ENCODE peak calls at places on chromosomes 11 and 22, in five cellular contexts. I is PC-9, F is thyroid gland, O is kidney, P is RWPE1. E is an unnamed sample.

GRCh38 chr11:14270690-14271542 is 88.1 kb downstream of the RRAS2 start:
- DNase-seq in I (no peak), F (no peak), O (no peak), P (no peak), E (no peak)

GRCh38 chr11:32960553-32961164 is 55.0 kb upstream of the DEPDC7 start:
- DNase-seq in I (no peak), F (no peak), O (no peak), P (peak; percentile 26), E (peak; percentile 68)

GRCh38 chr11:69442807-69443137 is 38.7 kb upstream of the LINC01488 start:
- DNase-seq in I (peak; percentile 77), F (peak; percentile 25), O (peak; percentile 83), P (no peak), E (peak; percentile 48)

GRCh38 chr11:83571301-83571700 is 285.1 kb upstream of the CCDC90B start:
- DNase-seq in I (no peak), F (no peak), O (no peak), P (no peak), E (peak; percentile 77)

GRCh38 chr11:47590026-47590861 is 3.8 kb downstream of the FAM180B start:
- DNase-seq in I (no peak), F (no peak), O (peak; percentile 70), P (no peak), E (no peak)

GRCh38 chr11:14826580-14826979 is 65.5 kb downstream of the CYP2R1 start:
- DNase-seq in I (no peak), F (no peak), O (no peak), P (no peak), E (no peak)

GRCh38 chr11:47918882-47919495 is 61.4 kb upstream of the PTPRJ start:
- DNase-seq in I (peak; percentile 55), F (peak; percentile 44), O (no peak), P (peak; percentile 31), E (no peak)

GRCh38 chr11:8265681-8266241 is 2.1 kb upstream of the LMO1 start:
- DNase-seq in I (no peak), F (no peak), O (peak; percentile 46), P (no peak), E (no peak)

GRCh38 chr11:20669833-20670684 is 673 bp downstream of the NELL1 start:
- DNase-seq in I (no peak), F (no peak), O (peak; percentile 70), P (no peak), E (no peak)

GRCh38 chr11:87063982-87064381 is 26.2 kb downstream of the TMEM135 start:
- DNase-seq in I (no peak), F (no peak), O (no peak), P (no peak), E (peak; percentile 40)

GRCh38 chr11:19502691-19503253 is 209.9 kb upstream of the NAV2 start:
- DNase-seq in I (no peak), F (no peak), O (no peak), P (no peak), E (no peak)

GRCh38 chr11:115775846-115776245 is 271.6 kb upstream of the CADM1 start:
- DNase-seq in I (no peak), F (no peak), O (no peak), P (no peak), E (no peak)

GRCh38 chr11:134067486-134067885 is 1.4 kb upstream of the JAM3 start:
- DNase-seq in I (no peak), F (no peak), O (no peak), P (no peak), E (no peak)

GRCh38 chr11:120858740-120859139 is 165.2 kb upstream of the TBCEL start:
- DNase-seq in I (no peak), F (no peak), O (no peak), P (no peak), E (peak; percentile 9)

GRCh38 chr11:115761348-115761747 is 257.1 kb upstream of the CADM1 start:
- DNase-seq in I (no peak), F (no peak), O (no peak), P (no peak), E (no peak)

GRCh38 chr22:24128631-24129601 is 52.4 kb upstream of the SUSD2 start:
- DNase-seq in I (no peak), F (no peak), O (no peak), P (no peak), E (no peak)

GRCh38 chr11:103202048-103202651 is 92.9 kb downstream of the DYNC2H1 start:
- DNase-seq in I (no peak), F (no peak), O (no peak), P (peak; percentile 34), E (peak; percentile 61)

GRCh38 chr11:11982975-11983374 is 25.5 kb downstream of the DKK3 start:
- DNase-seq in I (no peak), F (no peak), O (no peak), P (no peak), E (peak; percentile 74)

GRCh38 chr22:17065433-17065832 is 19.4 kb upstream of the IL17RA start:
- DNase-seq in I (no peak), F (no peak), O (no peak), P (no peak), E (no peak)

GRCh38 chr11:122741613-122742012 is 86.1 kb downstream of the UBASH3B start:
- DNase-seq in I (no peak), F (no peak), O (peak; percentile 83), P (no peak), E (peak; percentile 82)

GRCh38 chr11:68822546-68822945 is 19.2 kb downstream of the CPT1A start:
- DNase-seq in I (no peak), F (no peak), O (no peak), P (no peak), E (no peak)

GRCh38 chr11:20596629-20597129 is 2.7 kb upstream of the SLC6A5 start:
- DNase-seq in I (no peak), F (no peak), O (no peak), P (no peak), E (no peak)

GRCh38 chr11:74988541-74989268 is at the start of gene NEU3:
- DNase-seq in I (peak; percentile 81), F (peak; percentile 84), O (peak; percentile 92), P (peak; percentile 84), E (peak; percentile 65)

GRCh38 chr11:2400761-2401435 is 348 bp downstream of the TSSC4 start:
- DNase-seq in I (no peak), F (no peak), O (no peak), P (no peak), E (no peak)

GRCh38 chr22:20563941-20564371 is 56.5 kb downstream of the MED15 start:
- DNase-seq in I (no peak), F (no peak), O (no peak), P (no peak), E (no peak)

GRCh38 chr22:17570851-17571631 is 7.7 kb downstream of the SLC25A18 start:
- DNase-seq in I (peak; percentile 39), F (peak; percentile 46), O (peak; percentile 89), P (peak; percentile 3), E (peak; percentile 98)

DNA sequence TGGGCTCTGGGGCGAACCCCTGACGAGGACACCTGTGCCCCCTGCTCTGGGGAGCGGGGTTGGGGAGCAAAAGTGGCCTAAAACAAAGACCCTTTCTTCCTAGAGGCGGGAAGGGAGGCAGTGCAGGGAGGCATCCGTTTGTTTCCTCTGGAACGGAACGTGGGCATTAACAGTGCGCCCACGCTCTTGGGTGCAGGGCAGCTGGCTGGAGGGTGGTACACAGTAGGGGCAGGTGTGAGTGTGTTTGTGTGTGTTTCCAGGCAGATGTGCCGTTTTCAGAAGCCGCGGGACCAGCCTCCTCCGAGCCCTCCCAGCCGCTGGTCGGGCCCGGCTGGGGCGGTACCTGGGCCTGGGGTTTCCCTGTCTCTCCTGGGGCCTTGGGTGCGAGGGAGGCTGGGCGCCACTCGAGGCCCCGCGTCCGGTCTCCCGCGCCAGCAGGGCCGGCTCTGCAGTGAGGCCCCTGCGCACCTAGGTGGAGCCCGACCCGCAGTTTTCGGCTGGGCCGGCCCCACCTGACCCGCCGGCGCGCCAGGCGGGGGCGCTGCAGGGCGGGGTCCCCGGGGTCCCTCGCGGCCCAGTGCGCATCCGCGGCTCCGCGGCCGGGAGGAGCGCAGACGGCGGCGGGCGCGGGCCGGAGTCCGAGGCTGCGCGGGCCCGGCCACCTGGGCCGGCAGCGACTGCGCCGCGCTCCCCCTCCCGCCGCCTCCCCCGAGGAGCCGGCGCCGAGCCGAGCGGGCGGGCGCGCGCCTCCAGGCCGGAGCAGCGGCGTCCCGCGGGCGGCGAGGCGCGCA is 1252.7 kb downstream of the BRD1 start:
- DNase-seq in I (no peak), F (no peak), O (peak; percentile 79), P (no peak), E (no peak)
- TF ChIP-seq CTCF in I (no peak), F (no peak), O (peak; percentile 36), P (no peak), E (no peak)

GRCh38 chr11:79440451-79441158 is at the start of gene TENM4:
- DNase-seq in I (no peak), F (peak; percentile 90), O (peak; percentile 83), P (peak; percentile 55), E (peak; percentile 85)
- TF ChIP-seq CTCF in I (no peak), F (no peak), O (no peak), P (peak; percentile 85), E (no peak)

GRCh38 chr22:48072777-48073176 is 1310.3 kb downstream of the TBC1D22A start:
- DNase-seq in I (no peak), F (no peak), O (no peak), P (no peak), E (no peak)

GRCh38 chr22:48071305-48071704 is 1308.9 kb downstream of the TBC1D22A start:
- DNase-seq in I (no peak), F (no peak), O (no peak), P (no peak), E (no peak)

GRCh38 chr22:48070083-48070482 is 1307.6 kb downstream of the TBC1D22A start:
- DNase-seq in I (no peak), F (no peak), O (no peak), P (no peak), E (no peak)

GRCh38 chr22:48071828-48072227 is 1309.4 kb downstream of the TBC1D22A start:
- DNase-seq in I (no peak), F (peak; percentile 73), O (no peak), P (no peak), E (no peak)

GRCh38 chr22:48070760-48071159 is 1308.3 kb downstream of the TBC1D22A start:
- DNase-seq in I (no peak), F (no peak), O (no peak), P (no peak), E (no peak)
- TF ChIP-seq CTCF in I (no peak), F (no peak), O (no peak), P (no peak), E (no peak)

GRCh38 chr11:76246271-76246933 is 40.1 kb upstream of the WNT11 start:
- DNase-seq in I (no peak), F (no peak), O (peak; percentile 59), P (no peak), E (no peak)

GRCh38 chr11:76250520-76251222 is 44.4 kb upstream of the WNT11 start:
- DNase-seq in I (no peak), F (no peak), O (no peak), P (no peak), E (no peak)

GRCh38 chr11:76249195-76249741 is 43.0 kb upstream of the WNT11 start:
- DNase-seq in I (no peak), F (no peak), O (peak; percentile 16), P (no peak), E (no peak)

GRCh38 chr11:76247091-76247490 is 40.8 kb upstream of the WNT11 start:
- DNase-seq in I (no peak), F (no peak), O (peak; percentile 35), P (no peak), E (no peak)

DNA sequence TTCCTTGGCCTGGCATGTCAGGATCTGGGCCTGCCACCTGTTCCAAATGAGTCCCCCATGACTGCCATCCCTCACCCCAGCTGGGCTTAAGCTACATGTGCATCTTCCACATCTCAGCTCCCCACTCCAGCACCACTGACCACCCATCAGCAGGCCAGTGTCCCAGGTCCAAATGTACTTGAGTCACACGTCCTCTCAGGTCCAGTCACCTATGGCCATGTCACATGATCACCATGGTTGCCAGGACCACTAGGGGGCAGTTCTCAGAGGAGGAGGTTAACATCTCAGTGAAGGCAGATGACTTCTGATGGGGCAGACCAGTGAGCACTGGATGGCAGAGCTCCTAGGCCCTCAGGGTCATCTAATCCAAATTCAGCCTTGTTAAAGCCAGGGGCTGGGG is 41.9 kb upstream of the WNT11 start:
- DNase-seq in I (no peak), F (peak; percentile 11), O (peak; percentile 29), P (no peak), E (peak; percentile 33)
- TF ChIP-seq CTCF in I (peak; percentile 47), F (no peak), O (no peak), P (no peak), E (peak; percentile 30)